ENCODE peak calls at places on chromosomes 3 and 15, in seven cellular contexts. T is CD8-positive, alpha-beta memory T cell; M is A549; R is Panc1; C is endothelial cell of umbilical vein; A is mesendoderm; Z is A673. N is an unnamed sample. For H3K4me1, the result is how much of the 10 kb centered on the place peaks cover.

GRCh38 chr15:96042734-96043224 is 287.7 kb upstream of the NR2F2 start:
- DNase-seq in T (no peak), R (no peak), Z (no peak), A (no peak), C (no peak), M (no peak), N (no peak)

GRCh38 chr3:127254730-127255129 is 33.1 kb downstream of the PRR20G start:
- DNase-seq in T (no peak), R (no peak), M (peak), A (no peak), C (no peak), Z (peak), N (peak)

GRCh38 chr3:73765878-73766564 is 141.3 kb upstream of the PDZRN3 start:
- DNase-seq in M (no peak), A (no peak), C (no peak), R (no peak), T (no peak), Z (no peak), N (no peak)

GRCh38 chr3:126996905-126997304 is 14.0 kb downstream of the PLXNA1 start:
- DNase-seq in M (no peak), T (no peak), R (no peak), A (no peak), Z (no peak), C (no peak), N (no peak)

GRCh38 chr3:118987466-118987865 is 47.2 kb downstream of the IGSF11 start:
- DNase-seq in R (no peak), A (no peak), Z (peak), T (no peak), C (no peak), M (no peak), N (no peak)

GRCh38 chr15:72599855-72600464 is 54.5 kb upstream of the GOLGA6B start:
- DNase-seq in R (peak), C (peak), Z (peak), A (peak), M (peak), T (peak), N (no peak)

GRCh38 chr3:170098753-170099152 is 61.0 kb downstream of the GPR160 start:
- DNase-seq in R (no peak), Z (no peak), C (no peak), A (no peak), T (no peak), M (no peak), N (no peak)

GRCh38 chr15:90895571-90896117 is 7.5 kb upstream of the MAN2A2 start:
- DNase-seq in C (no peak), R (no peak), M (no peak), A (peak), Z (peak), T (no peak), N (no peak)

GRCh38 chr3:125128861-125129501 is 73.2 kb upstream of the HEG1 start:
- DNase-seq in A (peak), C (no peak), R (no peak), Z (peak), T (no peak), M (no peak), N (no peak)

GRCh38 chr15:67967871-67968423 is 86.2 kb upstream of the PIAS1 start:
- DNase-seq in A (peak), T (no peak), C (peak), R (no peak), M (no peak), Z (peak), N (no peak)

GRCh38 chr15:99564221-99565030 is 1.4 kb upstream of the MEF2A start:
- DNase-seq in A (peak), C (peak), T (peak), R (no peak), M (no peak), Z (peak), N (no peak)

GRCh38 chr15:43800286-43801136 is at the start of gene HYPK:
- DNase-seq in Z (peak), C (peak), R (peak), T (peak), M (peak), A (peak), N (peak)

GRCh38 chr3:107969994-107970896 is 120.6 kb downstream of the CD47 start:
- DNase-seq in T (no peak), R (no peak), A (no peak), M (no peak), Z (no peak), C (peak), N (no peak)

GRCh38 chr3:177154733-177155132 is 42.5 kb downstream of the TBL1XR1 start:
- DNase-seq in T (no peak), R (no peak), M (no peak), C (no peak), Z (no peak), A (no peak), N (no peak)

GRCh38 chr15:79007066-79007465 is 62.2 kb upstream of the CTSH start:
- DNase-seq in C (peak), M (peak), T (no peak), Z (peak), A (peak), R (no peak), N (no peak)

GRCh38 chr3:119418641-119419040 is 44.8 kb downstream of the TMEM39A start:
- DNase-seq in R (no peak), M (no peak), C (no peak), Z (no peak), A (peak), T (no peak), N (no peak)

GRCh38 chr15:63597033-63597790 is at the start of gene FBXL22:
- DNase-seq in Z (no peak), M (no peak), T (no peak), C (no peak), R (no peak), A (no peak), N (no peak)

GRCh38 chr3:43285644-43286043 is 696 bp upstream of the SNRK start:
- DNase-seq in T (no peak), M (no peak), R (no peak), Z (no peak), A (peak), C (no peak), N (no peak)

GRCh38 chr15:74907277-74907870 is 723 bp upstream of the FAM219B start:
- DNase-seq in M (no peak), Z (no peak), R (no peak), C (no peak), T (no peak), A (peak), N (no peak)

GRCh38 chr3:157125101-157125500 is 34.8 kb downstream of the CCNL1 start:
- DNase-seq in M (no peak), A (no peak), C (no peak), Z (no peak), R (no peak), T (no peak), N (no peak)

GRCh38 chr3:50592568-50592967 is 19.0 kb downstream of the CISH start:
- DNase-seq in Z (no peak), M (no peak), A (no peak), T (no peak), R (no peak), C (no peak), N (no peak)

GRCh38 chr3:18575573-18575972 is 150.4 kb upstream of the SATB1 start:
- DNase-seq in A (no peak), Z (no peak), C (no peak), R (no peak), T (no peak), M (no peak), N (no peak)

GRCh38 chr3:183579967-183580720 is 24.6 kb upstream of the KLHL6 start:
- DNase-seq in R (no peak), A (no peak), Z (no peak), T (no peak), M (no peak), C (peak), N (no peak)

GRCh38 chr15:71080705-71081104 is 34.6 kb upstream of the THSD4 start:
- DNase-seq in Z (no peak), M (no peak), C (no peak), T (no peak), A (no peak), R (no peak), N (no peak)

GRCh38 chr3:49519916-49520385 is 34.3 kb upstream of the BSN start:
- DNase-seq in R (no peak), T (no peak), Z (no peak), M (no peak), C (no peak), A (no peak), N (no peak)

GRCh38 chr3:116423365-116423764 is 21.9 kb downstream of the LSAMP start:
- DNase-seq in Z (peak), R (no peak), T (no peak), C (no peak), M (no peak), A (no peak), N (no peak)

GRCh38 chr3:155362808-155363689 is 69.6 kb upstream of the STRIT1 start:
- DNase-seq in R (no peak), A (peak), C (no peak), T (no peak), Z (peak), M (no peak), N (no peak)

GRCh38 chr3:65836047-65836446 is 202.7 kb downstream of the MAGI1 start:
- DNase-seq in Z (no peak), R (no peak), M (no peak), A (peak), T (no peak), C (no peak), N (no peak)

GRCh38 chr3:24682141-24682547 is 187.5 kb upstream of the THRB start:
- DNase-seq in A (no peak), R (no peak), M (no peak), T (no peak), Z (no peak), C (no peak), N (no peak)

GRCh38 chr15:94792166-94792565 is 560.8 kb downstream of the MCTP2 start:
- DNase-seq in R (no peak), T (no peak), A (peak), C (peak), Z (no peak), M (no peak), N (no peak)

GRCh38 chr3:69012836-69013255 is 638 bp downstream of the EOGT start:
- DNase-seq in R (no peak), C (peak), M (peak), T (no peak), Z (no peak), A (peak), N (no peak)

GRCh38 chr15:48677821-48678220 is 32.3 kb upstream of the FBN1 start:
- DNase-seq in M (no peak), T (no peak), A (no peak), Z (no peak), R (no peak), C (no peak), N (no peak)

GRCh38 chr3:32290619-32291018 is 52.1 kb downstream of the CMTM8 start:
- DNase-seq in C (no peak), M (no peak), T (no peak), Z (no peak), R (no peak), A (no peak), N (no peak)

GRCh38 chr3:185737020-185737419 is 87.8 kb downstream of the IGF2BP2 start:
- DNase-seq in Z (peak), R (no peak), A (no peak), T (no peak), M (no peak), C (peak), N (no peak)

GRCh38 chr3:81549831-81550230 is 211.6 kb downstream of the GBE1 start:
- DNase-seq in M (no peak), Z (no peak), C (no peak), T (no peak), R (no peak), A (no peak), N (no peak)

GRCh38 chr3:103218793-103219192 is 784.0 kb downstream of the ZPLD1 start:
- DNase-seq in T (no peak), Z (no peak), A (no peak), C (no peak), R (no peak), M (no peak), N (no peak)

GRCh38 chr15:60917469-60918130 is 311.5 kb downstream of the RORA start:
- DNase-seq in C (no peak), R (no peak), M (no peak), A (no peak), T (no peak), Z (peak), N (no peak)

GRCh38 chr15:67724679-67725365 is 100.5 kb upstream of the SKOR1 start:
- DNase-seq in M (no peak), Z (no peak), R (no peak), C (no peak), A (no peak), T (peak), N (no peak)

GRCh38 chr3:125401402-125401801 is 26.3 kb upstream of the ZNF148 start:
- DNase-seq in T (no peak), M (no peak), A (peak), Z (no peak), C (no peak), R (no peak), N (no peak)

DNA sequence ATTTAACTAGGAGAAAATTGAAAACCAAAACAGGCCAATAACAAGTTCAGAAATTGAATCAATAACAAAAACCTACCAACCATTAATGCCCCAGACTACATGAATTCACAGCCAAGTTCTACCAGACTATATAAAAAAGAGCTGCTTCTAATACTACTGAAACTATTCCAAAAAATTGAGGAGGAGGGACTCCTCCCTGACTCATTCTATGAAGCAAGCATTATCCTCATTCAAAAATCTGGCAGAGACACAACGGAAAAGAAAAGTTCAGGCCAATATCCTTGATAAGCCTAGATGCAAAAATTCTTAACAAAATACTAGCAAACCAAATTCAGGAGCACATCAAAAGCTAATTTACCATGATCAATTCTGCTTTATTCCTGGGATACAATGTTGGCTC is 573.9 kb upstream of the GRM7 start:
- DNase-seq in M (no peak), R (no peak), T (no peak), C (no peak), A (no peak), Z (no peak), N (no peak)
- H3K4me1 ChIP-seq in M (under half), R (under half), T (under half), C (under half), A (under half), Z (under half), N (under half)

GRCh38 chr15:69843927-69844326 is 253.8 kb downstream of the TLE3 start:
- DNase-seq in T (no peak), Z (no peak), R (no peak), A (no peak), C (no peak), M (no peak), N (no peak)
- H3K4me1 ChIP-seq in T (under half), Z (under half), R (under half), A (under half), C (under half), M (under half), N (under half)

GRCh38 chr15:31225356-31225955 is 101.2 kb upstream of the KLF13 start:
- DNase-seq in C (no peak), T (no peak), Z (no peak), A (no peak), R (no peak), M (no peak), N (no peak)

GRCh38 chr15:31226011-31226410 is 100.6 kb upstream of the KLF13 start:
- DNase-seq in M (no peak), A (no peak), T (no peak), Z (no peak), R (no peak), C (no peak), N (no peak)

GRCh38 chr15:31223478-31224350 is 102.9 kb upstream of the KLF13 start:
- DNase-seq in T (no peak), M (no peak), Z (no peak), A (no peak), C (peak), R (no peak), N (no peak)

GRCh38 chr15:31222769-31223345 is 103.8 kb upstream of the KLF13 start:
- DNase-seq in R (no peak), Z (no peak), M (no peak), A (no peak), T (no peak), C (no peak), N (no peak)

GRCh38 chr15:31221936-31222515 is 104.6 kb upstream of the KLF13 start:
- DNase-seq in R (no peak), T (no peak), C (no peak), Z (no peak), A (peak), M (no peak), N (no peak)
- H3K4me1 ChIP-seq in R (under half), T (under half), C (under half), Z (under half), A (under half), M (under half), N (under half)

GRCh38 chr3:51686056-51686455 is 15.0 kb downstream of the TEX264 start:
- DNase-seq in M (no peak), C (no peak), A (no peak), R (no peak), Z (no peak), T (no peak), N (no peak)
- H3K4me1 ChIP-seq in M (under half), C (under half), A (under half), R (under half), Z (under half), T (half or more), N (under half)

GRCh38 chr3:30604566-30604965 is 1.8 kb upstream of the TGFBR2 start:
- DNase-seq in R (no peak), M (no peak), C (no peak), T (no peak), A (no peak), Z (no peak), N (no peak)

GRCh38 chr3:30605706-30606300 is 598 bp upstream of the TGFBR2 start:
- DNase-seq in C (no peak), Z (no peak), A (no peak), T (no peak), M (no peak), R (no peak), N (no peak)

GRCh38 chr3:30605005-30605404 is 1.4 kb upstream of the TGFBR2 start:
- DNase-seq in R (no peak), C (no peak), M (no peak), A (no peak), T (no peak), Z (no peak), N (no peak)

GRCh38 chr3:30602946-30603345 is 3.5 kb upstream of the TGFBR2 start:
- DNase-seq in C (no peak), R (no peak), M (no peak), A (no peak), Z (no peak), T (no peak), N (no peak)

DNA sequence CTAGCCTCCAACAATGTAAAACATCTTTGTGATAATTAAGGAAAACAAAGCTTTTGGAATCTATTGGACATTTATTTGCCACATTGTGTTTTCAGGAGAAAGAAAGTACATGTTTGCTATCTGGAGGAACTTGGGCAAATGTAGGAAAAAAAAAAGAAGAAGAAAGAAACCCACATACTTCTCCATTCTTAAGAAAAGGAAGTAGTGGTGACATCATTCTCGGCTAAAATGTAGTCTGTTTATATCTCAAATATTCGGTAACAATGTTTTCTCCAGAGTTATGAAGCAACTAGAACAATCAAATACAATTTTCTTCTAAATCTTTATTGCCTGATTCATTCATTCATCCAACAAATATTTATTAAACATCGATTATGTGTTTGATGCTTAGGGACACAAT is 2.3 kb upstream of the TGFBR2 start:
- DNase-seq in R (no peak), M (no peak), C (no peak), A (no peak), Z (no peak), T (no peak), N (no peak)
- H3K4me1 ChIP-seq in R (under half), M (under half), C (under half), A (under half), Z (under half), T (under half), N (under half)

DNA sequence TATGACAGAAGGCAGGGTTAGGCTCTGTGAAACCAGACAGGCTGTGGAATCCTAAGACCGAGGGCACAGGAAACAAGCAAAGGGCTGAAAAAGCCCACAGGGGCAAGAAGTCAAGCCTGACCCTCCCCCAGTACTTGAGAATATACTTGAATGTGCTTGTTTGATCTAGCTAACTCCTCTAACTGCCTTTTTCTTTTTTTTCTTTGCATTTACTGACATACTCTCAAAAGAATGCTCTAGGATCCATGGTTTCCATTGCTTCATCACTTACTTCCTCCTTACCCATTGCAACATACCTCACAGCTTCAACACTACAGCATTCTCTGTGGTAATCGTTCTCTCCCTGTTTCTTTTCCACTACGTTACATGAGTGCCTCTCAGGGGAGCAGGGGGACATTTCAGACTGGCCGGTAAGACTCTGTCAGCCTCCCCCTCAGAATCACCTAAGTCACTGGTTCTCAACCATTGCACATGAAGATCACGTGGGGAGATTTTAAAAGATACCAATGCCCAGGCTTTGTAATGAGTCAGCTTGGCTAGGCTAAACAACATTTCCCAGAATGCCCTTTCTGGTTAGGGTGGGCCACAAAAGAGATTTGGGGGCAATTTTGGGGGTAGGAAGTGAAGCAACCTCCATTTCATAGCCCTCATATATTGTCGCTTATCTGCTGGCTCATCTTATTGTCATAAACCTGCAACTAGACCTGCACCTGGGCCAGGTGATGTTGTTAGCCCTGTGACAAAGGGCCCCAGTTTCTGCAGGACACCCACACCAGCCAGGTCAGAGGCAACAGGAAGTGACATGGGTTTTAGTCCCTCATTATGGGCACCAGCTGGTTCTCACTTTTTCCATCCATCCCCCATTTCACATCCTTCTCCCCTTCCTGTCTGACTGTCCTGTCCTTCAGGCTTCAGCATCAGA is 24.6 kb upstream of the RSL24D1 start:
- DNase-seq in Z (peak), M (peak), R (no peak), A (peak), T (no peak), C (peak), N (no peak)
- H3K4me1 ChIP-seq in Z (under half), M (under half), R (under half), A (under half), T (half or more), C (under half), N (under half)

DNA sequence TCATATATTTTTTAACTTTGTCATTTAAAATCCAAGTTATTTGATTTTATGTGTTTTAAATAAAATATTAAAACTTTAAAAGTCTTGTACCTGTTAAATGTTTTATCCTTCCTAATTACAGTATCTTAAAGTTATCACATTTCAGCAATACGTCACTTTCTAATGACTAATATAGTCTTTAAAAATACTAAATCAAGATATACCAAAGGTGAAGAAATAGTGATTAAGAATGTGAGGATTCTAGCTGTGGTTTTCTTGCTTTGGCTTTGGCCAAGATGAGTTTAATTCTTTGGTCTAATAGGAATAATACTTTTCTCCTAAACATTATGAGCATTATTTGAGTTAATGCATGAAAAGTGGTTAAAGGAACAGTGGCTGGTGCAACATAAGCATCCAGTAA is 13.9 kb downstream of the SETD5 start:
- DNase-seq in T (no peak), R (no peak), Z (no peak), C (no peak), A (no peak), M (no peak), N (no peak)
- H3K4me1 ChIP-seq in T (half or more), R (under half), Z (under half), C (under half), A (under half), M (half or more), N (half or more)